ENCODE peak calls at places on chromosomes 3 and 15, in five cellular contexts. R is foreskin fibroblast, F is upper lobe of left lung, L is adrenal gland, K is psoas muscle. Z is an unnamed sample.

GRCh38 chr15:39429898-39430357 is 151.0 kb upstream of the THBS1 start:
- DNase-seq in L (peak), F (no peak), R (peak), K (no peak), Z (peak)

GRCh38 chr15:96612917-96613316 is 282.4 kb downstream of the NR2F2 start:
- DNase-seq in K (no peak), R (no peak), L (no peak), F (no peak), Z (no peak)

GRCh38 chr15:87403973-87404372 is 852.6 kb downstream of the NTRK3 start:
- DNase-seq in K (no peak), L (no peak), F (no peak), R (no peak), Z (no peak)

GRCh38 chr3:58049143-58049785 is 41.0 kb downstream of the FLNB start:
- DNase-seq in R (peak), L (peak), K (no peak), F (peak), Z (no peak)

GRCh38 chr15:23387791-23388190 is 33.2 kb downstream of the GOLGA8S start:
- DNase-seq in F (no peak), K (no peak), L (no peak), R (no peak), Z (no peak)

GRCh38 chr15:70039917-70040316 is 57.8 kb downstream of the TLE3 start:
- DNase-seq in R (no peak), K (no peak), L (no peak), F (no peak), Z (no peak)

GRCh38 chr15:81643773-81644172 is 269.8 kb upstream of the TMC3 start:
- DNase-seq in K (no peak), R (no peak), F (no peak), L (no peak), Z (no peak)

GRCh38 chr3:185756477-185756876 is 68.4 kb downstream of the IGF2BP2 start:
- DNase-seq in R (no peak), F (no peak), L (no peak), K (no peak), Z (no peak)

GRCh38 chr15:45048784-45049631 is 26.0 kb downstream of the SORD start:
- DNase-seq in R (no peak), K (no peak), L (peak), F (peak), Z (no peak)

GRCh38 chr3:194824676-194825075 is 139.0 kb downstream of the FAM43A start:
- DNase-seq in F (no peak), K (peak), R (no peak), L (no peak), Z (peak)

GRCh38 chr15:95712785-95713184 is 617.7 kb upstream of the NR2F2 start:
- DNase-seq in F (no peak), K (no peak), R (peak), L (no peak), Z (no peak)

GRCh38 chr3:28940530-28940929 is 340.3 kb upstream of the RBMS3 start:
- DNase-seq in K (no peak), F (no peak), L (peak), R (peak), Z (peak)

GRCh38 chr3:16060945-16061344 is 113.5 kb upstream of the GALNT15 start:
- DNase-seq in R (peak), K (peak), F (no peak), L (peak), Z (peak)

GRCh38 chr15:92603278-92603677 is 52.3 kb downstream of the FAM174B start:
- DNase-seq in L (no peak), F (no peak), R (no peak), K (no peak), Z (no peak)

GRCh38 chr3:38000965-38001455 is 10.4 kb downstream of the VILL start:
- DNase-seq in L (no peak), K (no peak), F (no peak), R (no peak), Z (no peak)

GRCh38 chr15:69996842-69997478 is 100.8 kb downstream of the TLE3 start:
- DNase-seq in F (no peak), L (no peak), R (no peak), K (no peak), Z (no peak)

GRCh38 chr3:12865271-12865670 is 23.9 kb upstream of the RPL32 start:
- DNase-seq in L (no peak), K (no peak), F (no peak), R (no peak), Z (no peak)
- H3K4me3 ChIP-seq in L (no peak), K (no peak), F (no peak), R (no peak), Z (no peak)

GRCh38 chr3:66756468-66757036 is 241.6 kb upstream of the KBTBD8 start:
- DNase-seq in L (no peak), R (no peak), K (no peak), F (no peak), Z (no peak)
- TF ChIP-seq CTCF in L (no peak), R (no peak), K (no peak), F (no peak), Z (no peak)

DNA sequence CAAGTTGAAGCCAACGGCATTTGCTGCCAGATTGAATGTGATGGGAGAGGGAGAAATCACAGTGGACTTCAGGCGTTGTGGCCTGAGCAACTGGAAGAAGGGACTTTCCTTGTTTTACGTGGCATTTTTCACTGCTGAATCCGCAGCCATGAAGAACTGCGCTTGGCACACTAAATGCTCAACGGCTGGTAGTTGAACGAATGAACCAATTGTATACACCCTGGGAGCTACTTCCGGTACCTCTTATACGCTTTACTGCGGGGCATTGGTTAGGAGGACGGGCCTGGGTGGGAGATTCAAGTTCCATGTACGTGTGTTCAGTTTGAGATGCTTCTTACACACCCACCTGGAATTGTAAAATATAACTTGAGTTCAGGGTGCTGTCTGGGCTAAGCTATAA is 5.2 kb downstream of the SYNM start:
- DNase-seq in F (no peak), R (no peak), K (no peak), L (no peak), Z (no peak)
- H3K4me3 ChIP-seq in F (no peak), R (no peak), K (peak), L (no peak), Z (no peak)

DNA sequence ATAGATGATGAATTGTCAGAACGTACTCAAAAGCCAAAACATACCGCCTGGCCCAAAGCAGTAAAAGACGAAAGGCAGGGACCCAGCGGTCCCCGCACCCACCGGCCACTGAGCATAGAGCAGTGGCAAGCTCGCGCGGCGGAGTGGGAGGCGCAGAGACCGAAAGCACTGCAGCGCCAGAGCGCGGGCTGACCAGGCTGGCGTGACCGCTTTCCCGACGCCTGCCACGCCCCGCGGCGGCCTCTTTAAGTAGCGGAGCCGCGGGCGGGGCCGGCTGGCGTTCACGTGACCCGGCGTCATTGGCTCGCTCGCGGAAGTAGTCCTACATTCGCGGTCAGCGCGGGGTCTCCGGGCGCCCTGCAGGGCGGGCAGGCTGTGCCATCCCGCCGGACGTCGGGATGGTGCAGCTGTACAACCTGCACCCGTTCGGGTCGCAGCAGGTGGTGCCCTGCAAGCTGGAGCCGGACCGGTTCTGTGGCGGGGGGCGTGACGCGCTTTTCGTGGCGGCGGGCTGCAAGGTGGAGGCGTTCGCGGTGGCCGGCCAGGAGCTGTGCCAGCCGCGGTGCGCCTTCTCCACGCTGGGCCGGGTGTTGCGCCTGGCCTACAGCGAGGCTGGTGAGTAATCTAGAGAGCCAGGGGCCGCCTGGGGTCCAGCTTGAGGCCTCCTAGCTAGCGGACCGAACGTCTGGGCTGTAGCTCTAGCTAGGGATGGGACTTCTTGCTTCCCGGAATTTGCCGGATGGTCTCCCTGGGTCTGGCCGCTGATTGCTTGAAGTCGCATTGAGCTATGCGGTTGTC is at the start of gene HPS3:
- DNase-seq in K (peak), F (peak), L (peak), R (peak), Z (peak)
- TF ChIP-seq CTCF in K (no peak), F (peak), L (no peak), R (no peak), Z (no peak)

DNA sequence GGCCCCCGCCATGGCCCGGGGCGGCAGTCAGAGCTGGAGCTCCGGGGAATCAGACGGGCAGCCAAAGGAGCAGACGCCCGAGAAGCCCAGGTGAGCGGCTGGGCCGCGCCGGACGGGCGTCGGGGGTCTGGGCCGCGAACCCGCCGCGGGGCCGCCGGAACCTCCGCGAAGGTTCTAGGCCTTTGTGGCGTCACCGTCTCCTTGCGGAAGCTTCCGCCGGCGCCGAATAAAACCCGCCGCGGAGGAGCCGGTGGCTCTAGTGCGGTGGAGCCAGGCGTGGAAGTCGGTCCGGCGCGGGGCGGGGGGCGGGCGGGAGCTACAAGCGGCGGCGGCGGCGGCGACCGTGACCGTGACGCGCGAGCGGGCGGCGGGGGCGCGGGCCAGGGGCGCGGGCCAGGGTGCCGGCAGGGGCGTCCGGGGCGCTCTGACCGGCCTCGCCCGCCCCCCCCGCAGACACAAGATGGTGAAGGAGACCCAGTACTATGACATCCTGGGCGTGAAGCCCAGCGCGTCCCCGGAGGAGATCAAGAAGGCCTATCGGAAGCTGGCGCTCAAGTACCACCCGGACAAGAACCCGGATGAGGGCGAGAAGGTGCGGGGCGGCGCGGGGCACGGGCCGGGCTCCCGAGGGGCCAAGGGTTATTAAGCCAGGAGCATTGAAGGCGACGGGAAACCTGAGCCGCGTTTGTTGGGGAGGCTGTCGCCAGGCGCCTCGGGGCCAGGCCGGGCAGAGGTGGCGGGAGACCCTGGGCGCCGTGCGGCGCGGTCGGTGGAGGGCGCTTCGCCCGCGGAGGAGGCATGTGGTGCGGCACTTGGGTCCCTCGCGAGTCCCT is at the start of gene DNAJA4:
- DNase-seq in K (peak), F (peak), R (no peak), L (peak), Z (no peak)
- H3K4me3 ChIP-seq in K (peak), F (peak), R (peak), L (peak), Z (peak)

GRCh38 chr3:25586167-25586505 is 78.6 kb downstream of the TOP2B start:
- DNase-seq in R (no peak), F (no peak), K (no peak), L (no peak), Z (no peak)
- TF ChIP-seq CTCF in R (no peak), F (no peak), K (no peak), L (no peak), Z (no peak)